ENCODE peak calls at places on chromosomes 3 and 15, in nine cellular contexts. S is colonic mucosa; V is NCI-H146; Z is stimulated activated CD4-positive, alpha-beta T cell treated with anti-CD3 and anti-CD28 coated beads, TNF-alpha, amount 100 ng/mL, for 24 hours; K is HuH-7; M is H9; F is fibroblast of lung; X is NCI-H2081; N is HEK293T. O is an unnamed sample.

GRCh38 chr3:195078891-195079440 is 192.0 kb downstream of the XXYLT1 start:
- DNase-seq in S (no peak), V (no peak), Z (no peak), K (no peak), M (no peak), F (no peak), X (no peak), N (no peak), O (no peak)

GRCh38 chr3:62678841-62679240 is 196.4 kb downstream of the CADPS start:
- DNase-seq in S (no peak), V (no peak), Z (no peak), K (no peak), M (peak), F (no peak), X (no peak), N (no peak), O (no peak)

GRCh38 chr3:43879166-43879565 is 188.4 kb downstream of the ABHD5 start:
- DNase-seq in S (no peak), V (peak), Z (no peak), K (no peak), M (peak), F (no peak), X (no peak), N (peak), O (no peak)

GRCh38 chr15:53693729-53694533 is 65.5 kb downstream of the WDR72 start:
- DNase-seq in S (no peak), V (no peak), Z (no peak), K (no peak), M (no peak), F (peak), X (peak), N (no peak), O (no peak)

GRCh38 chr15:68666120-68666811 is 87.5 kb downstream of the CORO2B start:
- DNase-seq in S (no peak), V (peak), Z (no peak), K (no peak), M (peak), F (no peak), X (no peak), N (no peak), O (no peak)

GRCh38 chr3:102599819-102600576 is 165.2 kb downstream of the ZPLD1 start:
- DNase-seq in S (no peak), V (no peak), Z (no peak), K (no peak), M (no peak), F (no peak), X (no peak), N (no peak), O (no peak)

GRCh38 chr3:160852856-160853255 is 96.8 kb downstream of the PPM1L start:
- DNase-seq in S (no peak), V (no peak), Z (no peak), K (no peak), M (no peak), F (no peak), X (no peak), N (no peak), O (no peak)

GRCh38 chr15:41832875-41833274 is 5.0 kb downstream of the JMJD7 start:
- DNase-seq in S (no peak), V (no peak), Z (no peak), K (no peak), M (no peak), F (no peak), X (no peak), N (no peak), O (no peak)

GRCh38 chr3:185406127-185406620 is 43.2 kb downstream of the MAP3K13 start:
- DNase-seq in S (no peak), V (no peak), Z (no peak), K (no peak), M (no peak), F (no peak), X (peak), N (no peak), O (no peak)